ENCODE peak calls at places on chromosomes 1 and 21, in eight cellular contexts. B is fibroblast of lung; V is mesenchymal stem cell; E is uterus; Y is Peyer's patch; A is A549; K is SJSA1; H is CD4-positive, alpha-beta memory T cell. R is an unnamed sample.

GRCh38 chr1:153212201-153212600 is 5.2 kb upstream of the PRR9 start:
- DNase-seq in B (no peak), V (no peak), E (no peak), Y (no peak), A (no peak), K (no peak), H (no peak), R (no peak)

GRCh38 chr1:54517536-54517935 is 30.5 kb upstream of the ACOT11 start:
- DNase-seq in B (no peak), V (no peak), E (no peak), Y (no peak), A (no peak), K (no peak), H (no peak), R (no peak)

GRCh38 chr1:183891158-183891557 is 86.2 kb downstream of the RGL1 start:
- DNase-seq in B (no peak), V (no peak), E (no peak), Y (no peak), A (no peak), K (no peak), H (no peak), R (no peak)

GRCh38 chr1:218529691-218530310 is 184.7 kb downstream of the TGFB2 start:
- DNase-seq in B (no peak), V (no peak), E (no peak), Y (no peak), A (no peak), K (no peak), H (no peak), R (no peak)

GRCh38 chr1:176795929-176796328 is 333.0 kb downstream of the PAPPA2 start:
- DNase-seq in B (no peak), V (peak; percentile 23), E (no peak), Y (no peak), A (no peak), K (peak; percentile 41), H (no peak), R (peak; percentile 77)

GRCh38 chr1:35345439-35345981 is 77.0 kb downstream of the ZMYM4 start:
- DNase-seq in B (peak; percentile 74), V (peak; percentile 55), E (no peak), Y (no peak), A (no peak), K (no peak), H (no peak), R (no peak)

GRCh38 chr1:225474986-225475820 is 47.4 kb upstream of the LBR start:
- DNase-seq in B (peak; percentile 71), V (peak; percentile 56), E (peak; percentile 59), Y (peak; percentile 88), A (peak; percentile 74), K (peak; percentile 80), H (peak; percentile 66), R (peak; percentile 73)

GRCh38 chr1:11989669-11990068 is 9.4 kb downstream of the MFN2 start:
- DNase-seq in B (no peak), V (no peak), E (no peak), Y (no peak), A (no peak), K (no peak), H (no peak), R (no peak)

GRCh38 chr1:7588457-7588827 is 182.7 kb upstream of the VAMP3 start:
- DNase-seq in B (no peak), V (no peak), E (no peak), Y (peak; percentile 18), A (no peak), K (no peak), H (no peak), R (no peak)
- H3K27ac ChIP-seq in B (no peak overlapping the region), V (no peak overlapping the region), E (no peak overlapping the region), Y (no peak overlapping the region), A (no peak overlapping the region), K (no peak overlapping the region), H (no peak overlapping the region), R (no peak overlapping the region)

GRCh38 chr21:44402323-44403105 is 49.1 kb downstream of the TRPM2 start:
- DNase-seq in B (no peak), V (no peak), E (no peak), Y (no peak), A (no peak), K (peak; percentile 24), H (no peak), R (no peak)
- H3K27ac ChIP-seq in B (no peak overlapping the region), V (no peak overlapping the region), E (no peak overlapping the region), Y (no peak overlapping the region), A (no peak overlapping the region), K (no peak overlapping the region), H (no peak overlapping the region), R (no peak overlapping the region)

GRCh38 chr1:63987014-63987630 is 213.3 kb downstream of the ROR1 start:
- DNase-seq in B (peak; percentile 68), V (peak; percentile 56), E (no peak), Y (no peak), A (no peak), K (no peak), H (no peak), R (peak; percentile 57)
- H3K27ac ChIP-seq in B (no peak overlapping the region), V (no peak overlapping the region), E (no peak overlapping the region), Y (no peak overlapping the region), A (no peak overlapping the region), K (no peak overlapping the region), H (no peak overlapping the region), R (no peak overlapping the region)

DNA sequence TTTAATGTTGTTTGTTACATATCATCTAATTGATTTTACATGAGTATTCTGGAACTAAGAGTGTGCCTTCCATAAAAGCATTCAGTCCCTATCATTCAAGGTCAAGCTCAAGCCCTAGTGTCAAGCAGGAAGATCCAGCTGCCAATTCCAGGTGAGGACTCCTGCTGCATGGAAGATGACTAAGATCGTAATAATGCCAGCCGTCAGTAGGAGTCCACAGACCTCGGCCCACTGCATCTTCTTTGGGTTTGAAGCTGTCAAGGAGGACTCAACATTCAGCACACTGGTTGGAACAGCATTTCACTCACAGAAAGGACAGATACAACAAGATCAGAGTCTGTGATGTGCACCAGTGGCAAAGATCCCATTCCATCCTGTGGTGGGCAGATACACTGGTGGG is 160.5 kb downstream of the PIK3R3 start:
- DNase-seq in B (no peak), V (no peak), E (no peak), Y (no peak), A (no peak), K (no peak), H (no peak), R (no peak)
- H3K27ac ChIP-seq in B (no peak overlapping the region), V (no peak overlapping the region), E (no peak overlapping the region), Y (peak overlapping the region; percentile 32), A (no peak overlapping the region), K (no peak overlapping the region), H (no peak overlapping the region), R (no peak overlapping the region)

GRCh38 chr1:180845352-180845751 is 67.3 kb upstream of the KIAA1614 start:
- DNase-seq in B (no peak), V (no peak), E (no peak), Y (no peak), A (no peak), K (no peak), H (no peak), R (no peak)

GRCh38 chr1:180842890-180843289 is 69.8 kb upstream of the KIAA1614 start:
- DNase-seq in B (peak; percentile 12), V (no peak), E (no peak), Y (no peak), A (no peak), K (no peak), H (no peak), R (peak; percentile 13)

GRCh38 chr1:180851995-180852887 is 60.5 kb upstream of the KIAA1614 start:
- DNase-seq in B (no peak), V (no peak), E (no peak), Y (no peak), A (no peak), K (no peak), H (peak; percentile 8), R (no peak)

GRCh38 chr1:180849031-180849775 is 63.5 kb upstream of the KIAA1614 start:
- DNase-seq in B (no peak), V (no peak), E (no peak), Y (no peak), A (no peak), K (no peak), H (no peak), R (no peak)

DNA sequence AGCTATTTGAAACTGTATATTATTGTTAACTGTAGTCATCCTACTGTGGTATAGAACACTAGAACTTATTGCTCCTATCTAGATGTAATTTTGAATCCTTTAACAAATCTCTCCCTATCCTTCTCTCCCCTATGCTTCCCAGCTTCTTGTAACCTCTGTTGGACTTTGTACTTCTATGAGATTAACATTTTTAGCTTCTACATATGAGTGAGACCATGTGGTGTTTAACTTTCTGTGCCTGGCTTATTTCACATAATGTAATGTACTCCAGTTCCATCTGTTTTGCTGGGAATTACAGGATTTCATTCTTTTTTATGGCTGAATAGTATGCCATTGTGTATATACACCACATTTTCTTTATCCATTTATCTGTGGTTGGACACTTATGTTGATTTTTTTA is 64.5 kb upstream of the KIAA1614 start:
- DNase-seq in B (no peak), V (no peak), E (no peak), Y (no peak), A (no peak), K (no peak), H (no peak), R (no peak)
- H3K27ac ChIP-seq in B (no peak overlapping the region), V (no peak overlapping the region), E (no peak overlapping the region), Y (no peak overlapping the region), A (no peak overlapping the region), K (no peak overlapping the region), H (no peak overlapping the region), R (no peak overlapping the region)

GRCh38 chr1:236280438-236281285 is 1.1 kb downstream of the ERO1B start:
- DNase-seq in B (no peak), V (peak; percentile 6), E (peak; percentile 18), Y (no peak), A (no peak), K (peak; percentile 4), H (peak; percentile 49), R (no peak)
- H3K27ac ChIP-seq in B (no peak overlapping the region), V (no peak overlapping the region), E (peak overlapping the region; percentile 86), Y (no peak overlapping the region), A (peak overlapping the region; percentile 77), K (no peak overlapping the region), H (peak overlapping the region; percentile 81), R (no peak overlapping the region)

DNA sequence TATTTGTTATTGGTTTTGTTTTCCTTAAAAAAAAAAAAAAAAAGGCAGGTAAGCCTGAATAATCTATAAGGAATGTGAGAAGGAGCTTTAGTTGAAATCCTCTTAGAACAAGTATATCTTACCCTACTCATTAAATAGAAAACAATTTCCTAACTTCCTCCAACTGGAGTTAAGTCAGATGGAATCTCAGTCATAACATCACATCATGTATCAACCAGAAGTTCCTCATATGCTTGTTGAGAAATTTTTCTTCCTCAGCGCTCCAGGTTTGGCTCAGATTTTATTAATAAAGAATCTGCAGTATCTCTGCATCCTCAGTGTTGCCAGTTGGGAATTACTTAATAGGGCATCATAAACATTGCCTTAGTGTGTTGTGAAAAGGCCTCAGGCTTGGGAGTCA is 37.6 kb downstream of the DUSP10 start:
- DNase-seq in B (no peak), V (no peak), E (no peak), Y (no peak), A (no peak), K (no peak), H (no peak), R (peak; percentile 62)
- H3K27ac ChIP-seq in B (no peak overlapping the region), V (no peak overlapping the region), E (no peak overlapping the region), Y (no peak overlapping the region), A (no peak overlapping the region), K (no peak overlapping the region), H (no peak overlapping the region), R (peak overlapping the region; percentile 30)

GRCh38 chr1:226663327-226663704 is 75.8 kb downstream of the ITPKB start:
- DNase-seq in B (no peak), V (no peak), E (no peak), Y (no peak), A (no peak), K (no peak), H (no peak), R (no peak)
- H3K27ac ChIP-seq in B (peak overlapping the region; percentile 97), V (peak overlapping the region; percentile 85), E (no peak overlapping the region), Y (peak overlapping the region; percentile 66), A (no peak overlapping the region), K (peak overlapping the region; percentile 89), H (peak overlapping the region; percentile 74), R (peak overlapping the region; percentile 55)

GRCh38 chr1:149936076-149936991 is at the start of gene MTMR11:
- DNase-seq in B (peak; percentile 44), V (peak; percentile 47), E (peak; percentile 67), Y (peak; percentile 74), A (peak; percentile 66), K (peak; percentile 44), H (no peak), R (peak; percentile 69)
- H3K27ac ChIP-seq in B (peak within 1 kb of the TSS; percentile 49), V (peak within 1 kb of the TSS; percentile 79), E (peak within 1 kb of the TSS; percentile 88), Y (peak within 1 kb of the TSS; percentile 63), A (peak within 1 kb of the TSS; percentile 94), K (no peak within 1 kb of the TSS), H (no peak within 1 kb of the TSS), R (peak within 1 kb of the TSS; percentile 32)

R was measured in GM23248.